ENCODE peak calls at places on chromosomes 4 and X, in six cellular contexts. R is WTC11; O is stomach; L is stimulated activated CD4-positive, alpha-beta T cell treated with anti-CD3 and anti-CD28 coated beads, Interleukin-1b, Interleukin-23, amount 100 ng/mL, for 24 hours; A is ureter; C is amygdala. Q is an unnamed sample.

GRCh38 chr4:41060352-41061318 is 153.7 kb downstream of the APBB2 start:
- DNase-seq in R (no peak), O (no peak), L (no peak), A (peak; percentile 54), C (peak; percentile 28), Q (no peak)

GRCh38 chr4:101806914-101807313 is 16.4 kb downstream of the BANK1 start:
- DNase-seq in R (no peak), O (no peak), L (no peak), A (no peak), C (no peak), Q (no peak)

GRCh38 chr4:117491531-117491930 is 406.2 kb upstream of the TRAM1L1 start:
- DNase-seq in R (no peak), O (no peak), L (no peak), A (no peak), C (no peak), Q (no peak)

GRCh38 chr4:93184093-93184492 is 644.5 kb upstream of the ATOH1 start:
- DNase-seq in R (no peak), O (no peak), L (no peak), A (no peak), C (no peak), Q (no peak)

GRCh38 chrX:120302434-120302833 is 8.8 kb downstream of the TMEM255A start:
- DNase-seq in R (peak; percentile 10), O (no peak), L (no peak), A (no peak), C (no peak), Q (no peak)

GRCh38 chrX:47316276-47317025 is 53.9 kb upstream of the ZNF157 start:
- DNase-seq in R (peak; percentile 68), O (peak; percentile 32), L (no peak), A (no peak), C (no peak), Q (no peak)

GRCh38 chr4:1409079-1409805 is 3.0 kb upstream of the NKX1-1 start:
- DNase-seq in R (no peak), O (peak; percentile 15), L (no peak), A (no peak), C (no peak), Q (no peak)

GRCh38 chr4:75545526-75545925 is 10.3 kb upstream of the ODAPH start:
- DNase-seq in R (no peak), O (no peak), L (no peak), A (no peak), C (no peak), Q (no peak)

GRCh38 chr4:6377626-6378492 is 94.6 kb downstream of the PPP2R2C start:
- DNase-seq in R (no peak), O (no peak), L (no peak), A (no peak), C (no peak), Q (no peak)

GRCh38 chr4:112973897-112974296 is 75.6 kb upstream of the ANK2 start:
- DNase-seq in R (no peak), O (no peak), L (no peak), A (no peak), C (no peak), Q (no peak)

GRCh38 chr4:12458621-12459020 is 1025.5 kb downstream of the RAB28 start:
- DNase-seq in R (no peak), O (no peak), L (no peak), A (no peak), C (no peak), Q (no peak)

GRCh38 chr4:8239661-8240060 is 29.9 kb upstream of the HTRA3 start:
- DNase-seq in R (no peak), O (no peak), L (no peak), A (no peak), C (no peak), Q (no peak)

GRCh38 chrX:133302775-133303445 is 84.8 kb upstream of the TFDP3 start:
- DNase-seq in R (no peak), O (no peak), L (no peak), A (no peak), C (no peak), Q (peak; percentile 3)

GRCh38 chrX:154313147-154313546 is 17.6 kb downstream of the TKTL1 start:
- DNase-seq in R (no peak), O (no peak), L (no peak), A (no peak), C (no peak), Q (no peak)

GRCh38 chr4:3660086-3660927 is 105.9 kb upstream of the ADRA2C start:
- DNase-seq in R (no peak), O (no peak), L (no peak), A (no peak), C (peak; percentile 34), Q (no peak)

GRCh38 chrX:28586891-28587635 is at the start of gene IL1RAPL1:
- DNase-seq in R (no peak), O (no peak), L (no peak), A (no peak), C (peak; percentile 59), Q (no peak)

GRCh38 chr4:159899596-159899995 is 796.7 kb downstream of the RAPGEF2 start:
- DNase-seq in R (no peak), O (no peak), L (no peak), A (no peak), C (no peak), Q (no peak)

GRCh38 chr4:78556655-78557054 is 5.1 kb downstream of the ANXA3 start:
- DNase-seq in R (no peak), O (no peak), L (no peak), A (no peak), C (no peak), Q (no peak)

GRCh38 chrX:24242649-24243556 is 71.0 kb downstream of the SUPT20HL2 start:
- DNase-seq in R (no peak), O (peak; percentile 27), L (no peak), A (peak; percentile 61), C (no peak), Q (peak; percentile 18)

GRCh38 chrX:103806862-103807474 is 25.1 kb downstream of the RAB9B start:
- DNase-seq in R (no peak), O (no peak), L (no peak), A (no peak), C (no peak), Q (no peak)

GRCh38 chr4:76950846-76951321 is 1.3 kb downstream of the SEPTIN11 start:
- DNase-seq in R (no peak), O (no peak), L (no peak), A (peak; percentile 46), C (no peak), Q (peak; percentile 16)

GRCh38 chr4:44257461-44257860 is 191.1 kb downstream of the KCTD8 start:
- DNase-seq in R (no peak), O (no peak), L (no peak), A (no peak), C (peak; percentile 7), Q (no peak)

GRCh38 chrX:6226053-6226645 is 2.5 kb downstream of the NLGN4X start:
- DNase-seq in R (peak; percentile 45), O (no peak), L (no peak), A (no peak), C (no peak), Q (no peak)

GRCh38 chr4:156294577-156294976 is 340.9 kb upstream of the CTSO start:
- DNase-seq in R (no peak), O (no peak), L (no peak), A (no peak), C (peak; percentile 3), Q (no peak)

GRCh38 chrX:38985375-38985774 is 184.1 kb downstream of the MID1IP1 start:
- DNase-seq in R (no peak), O (no peak), L (no peak), A (no peak), C (no peak), Q (no peak)

GRCh38 chrX:1582686-1583437 is 8.5 kb upstream of the AKAP17A start:
- DNase-seq in R (no peak), O (peak; percentile 25), L (no peak), A (peak; percentile 23), C (no peak), Q (no peak)

GRCh38 chr4:1511441-1512041 is 105.3 kb upstream of the NKX1-1 start:
- DNase-seq in R (peak; percentile 55), O (no peak), L (no peak), A (no peak), C (no peak), Q (no peak)

GRCh38 chr4:699816-700580 is 5.6 kb upstream of the PCGF3 start:
- DNase-seq in R (no peak), O (no peak), L (no peak), A (no peak), C (no peak), Q (no peak)

GRCh38 chr4:98661356-98662054 is 3.1 kb upstream of the TSPAN5 start:
- DNase-seq in R (no peak), O (no peak), L (no peak), A (no peak), C (no peak), Q (no peak)

GRCh38 chr4:26544421-26544820 is 39.5 kb upstream of the TBC1D19 start:
- DNase-seq in R (no peak), O (no peak), L (no peak), A (no peak), C (no peak), Q (no peak)

GRCh38 chrX:2679534-2680485 is 11.3 kb upstream of the CD99 start:
- DNase-seq in R (no peak), O (no peak), L (no peak), A (no peak), C (no peak), Q (no peak)

GRCh38 chr4:90597927-90598326 is 470.7 kb downstream of the CCSER1 start:
- DNase-seq in R (no peak), O (no peak), L (no peak), A (no peak), C (no peak), Q (no peak)

GRCh38 chr4:168928346-168928745 is 81.7 kb downstream of the CBR4 start:
- DNase-seq in R (no peak), O (no peak), L (no peak), A (no peak), C (no peak), Q (no peak)

GRCh38 chr4:1416051-1416947 is 10.1 kb upstream of the NKX1-1 start:
- DNase-seq in R (no peak), O (peak; percentile 21), L (no peak), A (no peak), C (no peak), Q (no peak)

GRCh38 chrX:42519666-42520231 is 258.2 kb downstream of the PPP1R2C start:
- DNase-seq in R (no peak), O (no peak), L (no peak), A (no peak), C (no peak), Q (no peak)

GRCh38 chrX:67585401-67585800 is 41.6 kb downstream of the AR start:
- DNase-seq in R (no peak), O (no peak), L (no peak), A (no peak), C (no peak), Q (no peak)